ENCODE peak calls at places on chromosomes 3 and 15, in seven cellular contexts. I is ovary, R is lower lobe of right lung, E is epithelial cell of proximal tubule, Y is HL-60, O is AG10803, N is cardiac muscle cell. Q is an unnamed sample.
A peak's percentile ranks its signal among the peaks of the same experiment; 100 is the strongest.

GRCh38 chr3:146502887-146503458 is 33.6 kb upstream of the PLSCR2 start:
- DNase-seq in O (no peak), I (no peak), R (no peak), N (no peak), Y (no peak), E (no peak), Q (no peak)

GRCh38 chr3:143832433-143832832 is 15.8 kb downstream of the SLC9A9 start:
- DNase-seq in I (no peak), R (no peak), O (no peak), Y (no peak), E (peak; percentile 91), N (no peak), Q (peak; percentile 54)

GRCh38 chr15:51286816-51287215 is 51.6 kb downstream of the CYP19A1 start:
- DNase-seq in I (no peak), R (no peak), O (no peak), E (no peak), N (no peak), Y (peak; percentile 22), Q (no peak)

GRCh38 chr3:117809157-117810081 is 1099.8 kb downstream of the TUSC7 start:
- DNase-seq in E (no peak), I (no peak), O (no peak), N (no peak), R (no peak), Y (no peak), Q (no peak)

GRCh38 chr15:61715082-61715481 is 345.2 kb downstream of the VPS13C start:
- DNase-seq in N (no peak), O (no peak), I (no peak), Y (no peak), R (no peak), E (no peak), Q (peak; percentile 21)

GRCh38 chr3:45618081-45618509 is 23.5 kb downstream of the LIMD1 start:
- DNase-seq in N (no peak), I (no peak), Y (no peak), E (no peak), R (no peak), O (no peak), Q (no peak)

GRCh38 chr15:36942248-36942827 is 158.0 kb downstream of the MEIS2 start:
- DNase-seq in N (no peak), I (no peak), O (no peak), E (no peak), Y (no peak), R (no peak), Q (no peak)

GRCh38 chr3:46019707-46020106 is 7.6 kb downstream of the XCR1 start:
- DNase-seq in O (peak; percentile 12), I (no peak), E (no peak), Y (no peak), N (no peak), R (no peak), Q (no peak)

GRCh38 chr3:127172211-127172610 is 20.7 kb upstream of the PRR23E start:
- DNase-seq in I (no peak), N (no peak), Y (no peak), E (no peak), R (no peak), O (no peak), Q (no peak)

GRCh38 chr3:123272547-123272946 is 70.8 kb downstream of the SEC22A start:
- DNase-seq in Y (no peak), N (peak; percentile 14), I (no peak), O (peak; percentile 24), R (no peak), E (no peak), Q (no peak)

GRCh38 chr3:194871143-194871863 is 185.6 kb downstream of the FAM43A start:
- DNase-seq in O (peak; percentile 82), E (no peak), I (peak; percentile 47), N (peak; percentile 85), Y (no peak), R (peak; percentile 61), Q (no peak)

GRCh38 chr3:107892960-107893359 is 197.9 kb downstream of the CD47 start:
- DNase-seq in I (no peak), R (no peak), O (peak; percentile 35), Y (no peak), E (no peak), N (no peak), Q (no peak)

GRCh38 chr3:172106989-172107388 is 67.6 kb downstream of the FNDC3B start:
- DNase-seq in I (no peak), R (peak; percentile 70), Y (peak; percentile 95), N (peak; percentile 50), O (no peak), E (no peak), Q (peak; percentile 38)

GRCh38 chr3:149765762-149766334 is 13.6 kb upstream of the COMMD2 start:
- DNase-seq in N (peak; percentile 61), R (no peak), Y (no peak), E (no peak), O (peak; percentile 58), I (no peak), Q (no peak)

GRCh38 chr3:76656531-76657070 is 383.3 kb upstream of the ROBO2 start:
- DNase-seq in R (no peak), Y (no peak), E (no peak), I (no peak), N (no peak), O (no peak), Q (no peak)

GRCh38 chr3:189144645-189145044 is 27.1 kb upstream of the TPRG1 start:
- DNase-seq in E (no peak), R (no peak), I (no peak), O (peak; percentile 23), Y (peak; percentile 79), N (peak; percentile 68), Q (no peak)

GRCh38 chr3:132343018-132343612 is 25.9 kb downstream of the ACP3 start:
- DNase-seq in I (no peak), Y (peak; percentile 58), N (peak; percentile 82), E (no peak), R (no peak), O (peak; percentile 52), Q (no peak)

GRCh38 chr15:87860743-87861142 is 395.8 kb downstream of the NTRK3 start:
- DNase-seq in R (no peak), N (no peak), O (no peak), E (no peak), Y (no peak), I (no peak), Q (no peak)

GRCh38 chr15:33810083-33810595 is 158.2 kb upstream of the CHRM5 start:
- DNase-seq in I (no peak), E (no peak), O (no peak), R (no peak), N (no peak), Y (no peak), Q (no peak)
- TF ChIP-seq CTCF in I (no peak), E (no peak), O (no peak), R (no peak), N (no peak), Y (no peak), Q (no peak)

GRCh38 chr15:69086427-69087205 is 72.1 kb downstream of the NOX5 start:
- DNase-seq in Y (no peak), N (no peak), O (no peak), E (no peak), I (no peak), R (no peak), Q (no peak)
- H3K4me3 ChIP-seq in Y (no peak overlapping the region), N (no peak overlapping the region), O (no peak overlapping the region), E (no peak overlapping the region), I (no peak overlapping the region), R (no peak overlapping the region), Q (no peak overlapping the region)

GRCh38 chr15:28875461-28875965 is 10.3 kb upstream of the APBA2 start:
- DNase-seq in O (no peak), E (no peak), I (no peak), N (no peak), R (no peak), Y (no peak), Q (no peak)

GRCh38 chr15:28873006-28873405 is 12.8 kb upstream of the APBA2 start:
- DNase-seq in R (no peak), E (no peak), Y (no peak), I (no peak), N (no peak), O (no peak), Q (no peak)

GRCh38 chr15:28876131-28876844 is 9.5 kb upstream of the APBA2 start:
- DNase-seq in I (no peak), O (no peak), R (no peak), N (no peak), E (no peak), Y (no peak), Q (no peak)

GRCh38 chr15:28871168-28871567 is 14.6 kb upstream of the APBA2 start:
- DNase-seq in R (no peak), O (no peak), E (no peak), Y (no peak), N (no peak), I (no peak), Q (no peak)

GRCh38 chr15:28873585-28874139 is 12.1 kb upstream of the APBA2 start:
- DNase-seq in I (no peak), R (no peak), N (no peak), E (no peak), O (no peak), Y (no peak), Q (no peak)
- TF ChIP-seq CTCF in I (no peak), R (no peak), N (no peak), E (peak; percentile 33), O (no peak), Y (no peak), Q (peak; percentile 27)

GRCh38 chr3:3801510-3801841 is 2.2 kb downstream of the LRRN1 start:
- DNase-seq in O (no peak), R (no peak), I (no peak), N (no peak), Y (no peak), E (no peak), Q (no peak)

GRCh38 chr3:3800685-3801509 is 1.7 kb downstream of the LRRN1 start:
- DNase-seq in O (no peak), Y (no peak), R (peak; percentile 52), I (peak; percentile 56), N (no peak), E (no peak), Q (no peak)

GRCh38 chr3:3798641-3799113 is 554 bp upstream of the LRRN1 start:
- DNase-seq in N (no peak), E (no peak), O (no peak), R (peak; percentile 45), Y (no peak), I (peak; percentile 52), Q (no peak)

GRCh38 chr3:3800076-3800448 is 831 bp downstream of the LRRN1 start:
- DNase-seq in Y (no peak), N (no peak), I (peak; percentile 52), O (no peak), E (no peak), R (peak; percentile 44), Q (no peak)

GRCh38 chr3:3799173-3800075 is at the start of gene LRRN1:
- DNase-seq in N (no peak), R (peak; percentile 72), Y (peak; percentile 45), O (no peak), I (peak; percentile 83), E (no peak), Q (no peak)
- H3K4me3 ChIP-seq in N (peak within 1 kb of the TSS; percentile 49), R (peak within 1 kb of the TSS; percentile 58), Y (peak within 1 kb of the TSS; percentile 33), O (no peak within 1 kb of the TSS), I (peak within 1 kb of the TSS; percentile 49), E (peak within 1 kb of the TSS; percentile 55), Q (peak within 1 kb of the TSS; percentile 63)

Q was measured in kidney epithelial cell.